ENCODE peak calls at places on chromosomes 2 and 18, in seven cellular contexts. C is transverse colon, X is erythroblast, L is globus pallidus, F is MCF 10A, J is iris pigment epithelial cell, P is RPMI7951. D is an unnamed sample.

GRCh38 chr2:212145111-212145510 is 393.5 kb downstream of the ERBB4 start:
- DNase-seq in J (peak), L (no peak), C (no peak), X (no peak), F (peak), P (peak), D (no peak)

GRCh38 chr2:109648041-109648527 is 33.9 kb downstream of the SOWAHC start:
- DNase-seq in F (no peak), P (no peak), C (no peak), L (no peak), X (no peak), J (peak), D (no peak)

GRCh38 chr2:96148410-96149217 is 3.4 kb upstream of the DUSP2 start:
- DNase-seq in X (peak), F (peak), J (peak), C (peak), L (no peak), P (peak), D (peak)

GRCh38 chr2:216802516-216803265 is 57.2 kb downstream of the TNP1 start:
- DNase-seq in L (peak), C (no peak), J (no peak), F (no peak), P (no peak), X (no peak), D (no peak)

GRCh38 chr2:171214093-171214492 is 53.4 kb upstream of the TLK1 start:
- DNase-seq in X (peak), P (no peak), L (no peak), C (no peak), J (no peak), F (no peak), D (no peak)

GRCh38 chr2:20291106-20291564 is 59.5 kb downstream of the PUM2 start:
- DNase-seq in J (peak), P (peak), X (peak), L (peak), C (peak), F (peak), D (peak)

GRCh38 chr2:113370478-113371091 is 66.9 kb upstream of the ZNG1B start:
- DNase-seq in P (peak), C (peak), X (no peak), F (peak), L (peak), J (peak), D (no peak)

GRCh38 chr2:215920244-215921100 is 92.9 kb downstream of the MREG start:
- DNase-seq in X (peak), L (peak), P (peak), F (peak), C (peak), J (peak), D (peak)

GRCh38 chr18:22171263-22171838 is 2.0 kb downstream of the GATA6 start:
- DNase-seq in L (no peak), J (no peak), C (no peak), F (no peak), P (no peak), X (no peak), D (no peak)

GRCh38 chr18:74331404-74331803 is 15.8 kb downstream of the C18orf63 start:
- DNase-seq in C (no peak), L (no peak), P (peak), X (peak), J (peak), F (peak), D (peak)